ENCODE peak calls at places on chromosome 1, in four cellular contexts. M, U, S and I are unnamed samples.

GRCh38 chr1:161082996-161083742 is 6.2 kb downstream of the NECTIN4 start:
- DNase-seq in M (no peak), U (no peak), S (no peak), I (no peak)

GRCh38 chr1:48619529-48619928 is 147.5 kb upstream of the SPATA6 start:
- DNase-seq in M (no peak), U (no peak), S (no peak), I (no peak)

GRCh38 chr1:15765495-15766194 is 7.0 kb downstream of the FBLIM1 start:
- DNase-seq in M (peak), U (no peak), S (no peak), I (peak)

GRCh38 chr1:36115931-36116330 is 9.1 kb downstream of the COL8A2 start:
- DNase-seq in M (no peak), U (no peak), S (no peak), I (no peak)

GRCh38 chr1:219954736-219955421 is 26.5 kb upstream of the SLC30A10 start:
- DNase-seq in M (no peak), U (no peak), S (no peak), I (no peak)

GRCh38 chr1:116134178-116134773 is 23.1 kb downstream of the MAB21L3 start:
- DNase-seq in M (no peak), U (no peak), S (no peak), I (no peak)

GRCh38 chr1:91768786-91769697 is 116.9 kb downstream of the TGFBR3 start:
- DNase-seq in M (no peak), U (no peak), S (no peak), I (no peak)

GRCh38 chr1:177700856-177701255 is 269.0 kb downstream of the SEC16B start:
- DNase-seq in M (no peak), U (no peak), S (no peak), I (no peak)

GRCh38 chr1:175221548-175222175 is 29.1 kb upstream of the KIAA0040 start:
- DNase-seq in M (no peak), U (no peak), S (no peak), I (no peak)

GRCh38 chr1:15173863-15174614 is 20.5 kb downstream of the TMEM51 start:
- DNase-seq in M (no peak), U (no peak), S (no peak), I (no peak)

GRCh38 chr1:85494957-85495266 is 30.0 kb upstream of the DDAH1 start:
- DNase-seq in M (peak), U (no peak), S (no peak), I (peak)

GRCh38 chr1:156138366-156138969 is 14.9 kb upstream of the SEMA4A start:
- DNase-seq in M (peak), U (no peak), S (no peak), I (no peak)

GRCh38 chr1:22702671-22703070 is 8.0 kb upstream of the EPHB2 start:
- DNase-seq in M (no peak), U (no peak), S (no peak), I (no peak)

GRCh38 chr1:147110434-147110833 is 61.8 kb downstream of the PRKAB2 start:
- DNase-seq in M (no peak), U (no peak), S (no peak), I (no peak)

GRCh38 chr1:189609206-189609605 is 868.5 kb downstream of the BRINP3 start:
- DNase-seq in M (no peak), U (no peak), S (no peak), I (no peak)

GRCh38 chr1:31232689-31233088 is 7.0 kb downstream of the NKAIN1 start:
- DNase-seq in M (no peak), U (no peak), S (no peak), I (no peak)

GRCh38 chr1:170200665-170201397 is 55.1 kb downstream of the NTMT2 start:
- DNase-seq in M (no peak), U (no peak), S (no peak), I (no peak)

GRCh38 chr1:35810096-35810860 is 2.5 kb downstream of the AGO4 start:
- DNase-seq in M (no peak), U (no peak), S (no peak), I (no peak)

GRCh38 chr1:41830711-41831110 is 88.0 kb downstream of the HIVEP3 start:
- DNase-seq in M (no peak), U (no peak), S (no peak), I (no peak)

GRCh38 chr1:88658419-88658818 is 25.7 kb upstream of the PKN2 start:
- DNase-seq in M (no peak), U (no peak), S (no peak), I (no peak)

GRCh38 chr1:201259476-201260235 is 23.6 kb upstream of the PKP1 start:
- DNase-seq in M (no peak), U (no peak), S (no peak), I (no peak)

GRCh38 chr1:109192433-109192832 is 21.3 kb upstream of the SARS1 start:
- DNase-seq in M (no peak), U (no peak), S (no peak), I (no peak)

GRCh38 chr1:24896596-24897262 is 33.3 kb downstream of the RUNX3 start:
- DNase-seq in M (no peak), U (no peak), S (no peak), I (no peak)

GRCh38 chr1:234825498-234826176 is 215.7 kb upstream of the IRF2BP2 start:
- DNase-seq in M (no peak), U (no peak), S (no peak), I (no peak)

GRCh38 chr1:186757851-186758250 is 70.9 kb upstream of the PLA2G4A start:
- DNase-seq in M (no peak), U (no peak), S (no peak), I (no peak)

GRCh38 chr1:110190282-110190929 is 19.7 kb upstream of the KCNC4 start:
- DNase-seq in M (peak), U (no peak), S (no peak), I (peak)

GRCh38 chr1:24107462-24108225 is 4.3 kb downstream of the MYOM3 start:
- DNase-seq in M (no peak), U (no peak), S (no peak), I (no peak)

GRCh38 chr1:43853161-43853921 is 80.3 kb upstream of the ARTN start:
- DNase-seq in M (no peak), U (peak), S (no peak), I (no peak)

GRCh38 chr1:169550294-169550693 is 36.0 kb downstream of the F5 start:
- DNase-seq in M (peak), U (peak), S (no peak), I (peak)

GRCh38 chr1:114033219-114033706 is 54.0 kb downstream of the OLFML3 start:
- DNase-seq in M (peak), U (no peak), S (no peak), I (peak)

GRCh38 chr1:59178339-59178744 is 118.6 kb upstream of the FGGY start:
- DNase-seq in M (peak), U (no peak), S (no peak), I (peak)

GRCh38 chr1:44110916-44111315 is 7.7 kb upstream of the KLF17 start:
- DNase-seq in M (no peak), U (no peak), S (no peak), I (no peak)

GRCh38 chr1:200628223-200628868 is 7.8 kb upstream of the KIF14 start:
- DNase-seq in M (no peak), U (no peak), S (peak), I (no peak)

GRCh38 chr1:7410156-7410555 is 360.9 kb upstream of the VAMP3 start:
- DNase-seq in M (no peak), U (no peak), S (no peak), I (no peak)

GRCh38 chr1:221045842-221046831 is 166.9 kb downstream of the HLX start:
- DNase-seq in M (no peak), U (no peak), S (no peak), I (no peak)

GRCh38 chr1:207748737-207749528 is 2.9 kb upstream of the CD46 start:
- DNase-seq in M (no peak), U (no peak), S (no peak), I (no peak)

GRCh38 chr1:34762474-34763141 is 3.1 kb downstream of the GJB4 start:
- DNase-seq in M (no peak), U (no peak), S (no peak), I (no peak)